ENCODE peak calls at places on chromosomes 6 and 20, in four cellular contexts. T is K562, G is GM12878, H is HepG2. A is an unnamed sample.

GRCh38 chr20:33811763-33812672 is 870 bp downstream of the CHMP4B start:
- DNase-seq in T (peak; percentile 70), G (no peak), H (peak; percentile 66), A (peak; percentile 57)

GRCh38 chr6:87905101-87905517 is 142.5 kb upstream of the SPACA1 start:
- DNase-seq in T (no peak), G (peak; percentile 87), H (no peak), A (no peak)

GRCh38 chr20:43096471-43096870 is 93.2 kb downstream of the PTPRT start:
- DNase-seq in T (no peak), H (no peak), G (no peak), A (no peak)

GRCh38 chr20:1887321-1887720 is 7.9 kb upstream of the SIRPA start:
- DNase-seq in H (no peak), G (no peak), T (no peak), A (no peak)

GRCh38 chr6:135812085-135812526 is 39.4 kb upstream of the PDE7B start:
- DNase-seq in H (no peak), G (no peak), T (no peak), A (no peak)

GRCh38 chr6:128098000-128098581 is 197.2 kb upstream of the THEMIS start:
- DNase-seq in G (no peak), T (no peak), H (no peak), A (no peak)

GRCh38 chr6:3162565-3163247 is 5.4 kb upstream of the TUBB2A start:
- DNase-seq in H (peak; percentile 80), G (no peak), T (peak; percentile 92), A (peak; percentile 89)

GRCh38 chr20:8132632-8133587 is 844 bp downstream of the PLCB1 start:
- DNase-seq in T (no peak), G (no peak), H (no peak), A (peak; percentile 51)

GRCh38 chr6:32047855-32048766 is 9.9 kb downstream of the CYP21A2 start:
- DNase-seq in H (peak; percentile 84), G (no peak), T (peak; percentile 90), A (peak; percentile 92)

GRCh38 chr6:106530502-106530901 is 98.8 kb downstream of the RTN4IP1 start:
- DNase-seq in G (no peak), T (no peak), H (no peak), A (no peak)

GRCh38 chr6:77666340-77666739 is 13.5 kb downstream of the MEI4 start:
- DNase-seq in G (no peak), T (no peak), H (no peak), A (no peak)

GRCh38 chr6:1296079-1296478 is 15.8 kb upstream of the FOXQ1 start:
- DNase-seq in T (no peak), H (no peak), G (no peak), A (no peak)

GRCh38 chr6:131758920-131759319 is 48.1 kb upstream of the CTAGE9 start:
- DNase-seq in T (no peak), G (no peak), H (no peak), A (no peak)

GRCh38 chr6:17313971-17314370 is 32.8 kb downstream of the RBM24 start:
- DNase-seq in H (no peak), G (no peak), T (no peak), A (no peak)

GRCh38 chr20:24102290-24102689 is 113.7 kb upstream of the GGTLC1 start:
- DNase-seq in G (no peak), H (peak; percentile 35), T (peak; percentile 1), A (peak; percentile 73)

GRCh38 chr20:40883097-40883496 is 145.5 kb upstream of the TOP1 start:
- DNase-seq in T (no peak), G (no peak), H (no peak), A (no peak)

GRCh38 chr6:154408906-154409500 is 52.4 kb upstream of the IPCEF1 start:
- DNase-seq in G (no peak), H (no peak), T (no peak), A (peak; percentile 23)

GRCh38 chr6:71204741-71205140 is 83.9 kb upstream of the OGFRL1 start:
- DNase-seq in G (no peak), H (no peak), T (no peak), A (no peak)
- TF ChIP-seq JUNB in G (no peak), H (no peak), T (no peak), A (no peak)

GRCh38 chr6:168012431-168013249 is 15.2 kb downstream of the KIF25 start:
- DNase-seq in G (no peak), T (no peak), H (no peak), A (no peak)
- TF ChIP-seq CREB1 in G (no peak), T (no peak), H (no peak), A (no peak)

GRCh38 chr6:6684365-6684833 is 95.9 kb downstream of the LY86 start:
- DNase-seq in G (peak; percentile 99), T (peak; percentile 94), H (no peak), A (no peak)
- TF ChIP-seq REST in G (no peak), T (peak; percentile 27), H (no peak), A (no peak)

DNA sequence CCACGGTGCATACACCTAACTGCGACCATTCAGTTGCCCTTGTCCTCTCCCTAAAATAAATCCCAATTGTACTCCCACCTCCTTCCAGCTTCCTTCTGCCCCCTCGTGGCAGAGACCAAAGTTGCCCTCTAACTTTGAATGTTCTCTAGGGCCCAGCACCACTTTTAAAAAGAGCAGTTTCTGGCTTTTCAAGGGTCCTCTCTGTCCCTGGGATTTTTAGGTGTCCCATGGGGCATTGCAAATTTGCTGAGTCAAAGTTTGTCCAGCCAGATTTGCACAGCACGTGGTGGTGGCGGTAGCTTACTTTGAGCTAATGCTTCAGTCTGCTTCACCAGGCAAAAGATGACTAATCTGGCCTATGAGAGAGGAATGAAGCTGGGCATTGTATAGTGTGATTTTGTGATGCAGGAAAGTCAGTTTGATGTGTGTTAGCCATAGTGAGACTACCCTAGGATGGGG is 100.2 kb downstream of the PERP start:
- DNase-seq in G (no peak), H (peak; percentile 48), T (peak; percentile 66), A (peak; percentile 85)
- TF ChIP-seq JUNB in G (no peak), H (no peak), T (no peak), A (no peak)

GRCh38 chr6:112439010-112439409 is 91.9 kb downstream of the RFPL4B start:
- DNase-seq in T (no peak), H (no peak), G (no peak), A (no peak)

GRCh38 chr6:112441607-112442006 is 94.5 kb downstream of the RFPL4B start:
- DNase-seq in H (no peak), G (no peak), T (no peak), A (no peak)

GRCh38 chr6:112439416-112439815 is 92.3 kb downstream of the RFPL4B start:
- DNase-seq in T (no peak), G (no peak), H (peak; percentile 23), A (no peak)

GRCh38 chr6:112443118-112443641 is 96.0 kb downstream of the RFPL4B start:
- DNase-seq in T (no peak), H (no peak), G (no peak), A (no peak)

GRCh38 chr6:112443666-112444065 is 96.5 kb downstream of the RFPL4B start:
- DNase-seq in T (no peak), G (no peak), H (no peak), A (no peak)
- TF ChIP-seq CREB1 in T (no peak), G (no peak), H (no peak), A (no peak)